ENCODE peak calls at places on chromosome 3, in five cellular contexts. T, V, O, C and J are unnamed samples. For H3K36me3 and H3K4me1, the result is how much of the 10 kb centered on the place peaks cover.

GRCh38 chr3:29156071-29156715 is 124.7 kb upstream of the RBMS3 start:
- DNase-seq in T (no peak), C (no peak), V (no peak), O (no peak), J (no peak)

GRCh38 chr3:190701096-190701532 is 161.4 kb downstream of the GMNC start:
- DNase-seq in V (peak), T (peak), O (peak), C (peak), J (no peak)

GRCh38 chr3:125262155-125262554 is 49.6 kb upstream of the SLC12A8 start:
- DNase-seq in C (no peak), O (no peak), T (no peak), V (no peak), J (no peak)

GRCh38 chr3:49199244-49199899 is 28.0 kb downstream of the KLHDC8B start:
- DNase-seq in O (no peak), V (peak), C (peak), T (peak), J (peak)

GRCh38 chr3:155352900-155353490 is 59.5 kb upstream of the STRIT1 start:
- DNase-seq in V (no peak), T (no peak), C (no peak), O (peak), J (no peak)

GRCh38 chr3:105118905-105119304 is 247.8 kb upstream of the ALCAM start:
- DNase-seq in T (no peak), O (no peak), C (no peak), V (no peak), J (no peak)

GRCh38 chr3:81923038-81923437 is 161.6 kb upstream of the GBE1 start:
- DNase-seq in V (no peak), T (no peak), O (no peak), C (no peak), J (no peak)

GRCh38 chr3:197372076-197372661 is 73.8 kb upstream of the DLG1 start:
- DNase-seq in T (no peak), V (peak), O (no peak), C (no peak), J (no peak)

GRCh38 chr3:188111002-188111584 is 42.9 kb upstream of the LPP start:
- DNase-seq in V (no peak), T (peak), O (no peak), C (no peak), J (no peak)

GRCh38 chr3:110598847-110599490 is 472.6 kb upstream of the NECTIN3 start:
- DNase-seq in C (no peak), O (no peak), T (no peak), V (no peak), J (no peak)

GRCh38 chr3:194900886-194901522 is 215.3 kb downstream of the FAM43A start:
- DNase-seq in O (no peak), V (no peak), C (no peak), T (no peak), J (no peak)

GRCh38 chr3:36461588-36461987 is 81.3 kb downstream of the STAC start:
- DNase-seq in C (no peak), V (no peak), O (no peak), T (no peak), J (no peak)

GRCh38 chr3:46122046-46122445 is 86.1 kb downstream of the CCR1 start:
- DNase-seq in O (no peak), C (no peak), V (no peak), T (no peak), J (no peak)

GRCh38 chr3:57556459-57557087 is 499 bp downstream of the PDE12 start:
- DNase-seq in C (peak), O (no peak), T (no peak), V (no peak), J (no peak)

GRCh38 chr3:39404943-39405686 is 1.4 kb upstream of the RPSA start:
- DNase-seq in T (no peak), O (no peak), C (no peak), V (no peak), J (no peak)

GRCh38 chr3:80733522-80734176 is 965.9 kb upstream of the ROBO1 start:
- DNase-seq in C (no peak), O (no peak), T (no peak), V (no peak), J (no peak)

GRCh38 chr3:124078978-124079911 is 87.3 kb upstream of the ROPN1 start:
- DNase-seq in V (peak), T (peak), O (peak), C (no peak), J (no peak)

GRCh38 chr3:150384517-150385212 is 23.4 kb upstream of the TSC22D2 start:
- DNase-seq in C (no peak), T (peak), O (no peak), V (no peak), J (no peak)

GRCh38 chr3:107668398-107668797 is 145.6 kb downstream of the BBX start:
- DNase-seq in O (no peak), V (no peak), T (no peak), C (no peak), J (no peak)

GRCh38 chr3:154152741-154153140 is 31.6 kb downstream of the ARHGEF26 start:
- DNase-seq in C (no peak), V (no peak), T (no peak), O (no peak), J (no peak)

GRCh38 chr3:152574461-152575079 is 260.4 kb upstream of the P2RY1 start:
- DNase-seq in T (peak), V (no peak), C (peak), O (peak), J (peak)

GRCh38 chr3:33699275-33699674 is 18.8 kb downstream of the CLASP2 start:
- DNase-seq in C (no peak), O (no peak), V (no peak), T (no peak), J (no peak)

GRCh38 chr3:48130321-48130881 is 57.8 kb downstream of the CDC25A start:
- DNase-seq in C (peak), T (peak), V (peak), O (no peak), J (peak)

GRCh38 chr3:58422756-58423324 is 10.8 kb downstream of the PDHB start:
- DNase-seq in C (no peak), V (no peak), O (no peak), T (no peak), J (no peak)

GRCh38 chr3:127404614-127405598 is 117.1 kb upstream of the PRR20G start:
- DNase-seq in T (no peak), O (no peak), V (peak), C (no peak), J (no peak)

GRCh38 chr3:69082805-69083204 is 1.9 kb upstream of the ARL6IP5 start:
- DNase-seq in C (peak), T (peak), V (no peak), O (no peak), J (no peak)

GRCh38 chr3:125143538-125143937 is 69.0 kb downstream of the SLC12A8 start:
- DNase-seq in O (no peak), V (no peak), C (no peak), T (no peak), J (no peak)

GRCh38 chr3:17151598-17152373 is 267.0 kb downstream of the PLCL2 start:
- DNase-seq in C (no peak), V (peak), T (peak), O (no peak), J (no peak)

DNA sequence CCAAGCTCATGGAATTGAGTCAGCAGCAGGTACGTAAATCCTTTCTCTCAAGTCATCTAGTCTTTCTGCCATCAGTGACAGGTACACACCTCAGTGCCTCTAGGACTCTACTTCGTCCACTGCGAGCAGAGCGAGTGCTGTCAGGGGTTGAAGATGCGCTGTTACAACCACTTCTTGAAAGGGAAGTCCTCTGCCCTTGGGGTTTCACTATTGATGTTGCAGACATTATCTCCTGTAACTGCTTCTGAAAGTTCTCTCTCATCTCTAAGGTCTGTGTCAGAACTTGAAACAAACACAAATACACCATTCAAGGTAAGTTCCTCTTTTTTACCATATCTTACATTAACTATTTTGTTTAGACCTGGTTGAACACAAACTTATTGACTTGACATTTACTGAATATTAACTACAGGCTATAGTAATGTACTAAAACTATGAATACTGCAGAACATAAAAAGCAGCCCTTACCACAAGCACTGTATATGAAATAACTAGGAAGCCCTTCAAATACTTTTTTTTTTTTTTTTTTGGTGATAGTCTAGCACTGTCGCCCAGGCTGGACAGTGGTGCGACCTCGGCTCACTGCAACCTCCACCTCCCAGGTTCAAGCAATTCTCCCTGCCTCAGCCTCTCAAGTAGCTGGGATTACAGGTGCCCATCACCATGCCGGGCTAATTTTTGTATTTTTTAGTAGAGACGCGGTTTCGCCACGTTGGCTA is 41.5 kb downstream of the TOPBP1 start:
- DNase-seq in V (no peak), C (no peak), O (no peak), T (no peak), J (no peak)
- H3K36me3 ChIP-seq in V (under half), C (half or more), O (under half), T (under half), J (under half)

DNA sequence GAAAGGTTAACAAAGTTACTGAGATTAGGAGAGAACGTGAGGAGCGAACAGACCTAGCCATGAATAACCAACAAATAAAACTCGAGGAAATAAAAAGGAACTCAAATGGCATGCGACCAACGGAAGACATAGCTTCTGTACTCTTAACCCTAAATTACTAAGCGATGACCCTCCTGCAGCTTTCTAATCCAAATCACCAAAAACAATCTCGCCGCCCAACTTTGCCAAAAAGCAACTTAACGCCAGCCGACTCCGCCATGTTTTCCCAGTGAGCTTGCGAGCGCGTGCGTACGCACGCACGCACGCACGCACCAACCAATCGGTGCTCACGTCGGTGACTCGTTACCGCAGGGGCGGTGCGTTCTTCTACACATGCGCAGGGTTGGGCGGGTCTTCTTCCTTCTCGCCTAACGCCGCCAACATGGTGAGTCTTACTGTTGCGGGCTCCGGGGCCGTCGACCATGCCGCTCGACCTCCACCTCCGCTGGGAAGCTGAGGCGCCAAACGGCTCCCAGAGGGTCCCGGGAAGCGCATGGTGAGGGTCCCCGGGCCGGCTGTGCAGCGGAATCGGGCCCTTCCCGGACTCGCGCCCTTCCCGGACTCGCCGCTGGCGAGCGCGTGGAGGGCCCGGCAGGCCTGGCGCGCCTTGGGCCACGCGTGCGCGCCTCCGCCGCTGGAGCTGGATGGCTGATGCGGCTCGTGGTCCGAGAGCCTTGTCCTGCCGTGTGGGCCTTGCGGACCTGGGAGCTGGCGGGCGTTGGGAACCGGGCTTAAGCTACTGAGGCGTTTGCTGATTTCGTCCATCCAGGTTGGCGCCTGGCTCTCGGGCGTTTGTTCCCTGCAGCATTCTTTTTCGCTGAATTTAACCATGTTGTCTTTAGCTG is at the start of gene RPL14:
- DNase-seq in C (peak), O (peak), V (peak), T (peak), J (peak)
- TF ChIP-seq POLR2A in C (peak), O (peak), V (peak), T (peak), J (peak)

DNA sequence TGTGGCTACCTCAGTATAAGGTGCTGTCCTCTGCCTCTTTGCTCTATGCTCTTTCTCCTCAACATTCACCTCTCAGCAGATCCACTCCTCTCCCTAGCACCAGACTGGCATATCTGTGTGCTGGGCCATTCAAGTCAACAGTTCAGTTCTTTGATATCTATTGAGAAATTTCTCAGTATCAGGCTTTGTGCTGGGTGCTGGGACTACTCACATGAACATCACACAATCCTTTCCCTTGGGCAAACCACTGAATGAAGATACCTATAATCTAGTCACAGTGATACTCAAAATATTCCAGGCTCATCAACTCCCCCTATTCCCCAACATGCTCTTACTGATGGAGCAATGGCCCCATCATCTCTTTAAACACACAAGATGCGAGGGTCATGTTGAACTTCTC is 120.8 kb downstream of the RPL22L1 start:
- DNase-seq in V (no peak), T (no peak), C (no peak), O (no peak), J (no peak)
- H3K4me1 ChIP-seq in V (under half), T (under half), C (under half), O (under half), J (under half)

GRCh38 chr3:14156201-14156600 is 22.2 kb downstream of the XPC start:
- DNase-seq in V (no peak), C (no peak), T (no peak), O (no peak), J (no peak)

GRCh38 chr3:14158370-14158769 is 20.0 kb downstream of the XPC start:
- DNase-seq in T (no peak), V (no peak), C (no peak), O (no peak), J (no peak)

GRCh38 chr3:14154895-14155432 is 23.4 kb downstream of the XPC start:
- DNase-seq in T (no peak), O (no peak), C (no peak), V (no peak), J (no peak)

GRCh38 chr3:14157951-14158350 is 20.4 kb downstream of the XPC start:
- DNase-seq in C (no peak), V (no peak), O (no peak), T (no peak), J (no peak)

DNA sequence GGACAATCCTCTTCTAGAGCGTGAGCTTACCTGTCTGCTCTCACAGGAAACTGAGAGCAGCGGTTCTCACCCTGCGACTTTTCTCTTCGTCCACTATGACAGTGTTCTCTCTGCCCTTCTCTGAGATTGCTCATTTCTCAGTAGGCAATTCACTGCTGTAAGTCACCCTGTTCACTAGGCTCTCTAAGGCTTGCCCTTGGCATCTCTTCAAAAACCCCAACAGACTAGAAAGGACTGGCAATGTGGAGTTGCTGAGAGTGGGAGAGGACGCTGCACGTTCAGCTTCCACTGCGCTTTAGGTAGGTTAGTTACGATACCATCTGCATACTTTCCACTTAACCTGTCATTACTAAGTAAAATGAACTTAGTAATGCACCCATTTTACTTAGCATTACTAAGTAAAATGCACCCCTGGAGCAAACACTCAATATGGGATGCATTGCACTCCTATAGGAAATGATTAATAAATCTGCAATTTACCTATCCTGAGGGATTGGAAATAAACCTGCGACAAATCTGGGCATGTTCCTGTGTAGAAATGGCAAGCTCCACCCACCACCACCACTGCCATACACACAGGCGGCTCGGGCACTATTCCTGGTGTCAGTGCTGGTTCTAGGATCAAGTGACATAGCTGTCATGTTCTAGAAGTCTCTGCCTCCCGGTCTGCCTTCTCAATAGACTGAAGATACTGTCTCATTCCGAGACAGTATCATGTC is 21.4 kb downstream of the XPC start:
- DNase-seq in O (no peak), C (no peak), V (no peak), T (no peak), J (no peak)
- H3K36me3 ChIP-seq in O (under half), C (half or more), V (under half), T (under half), J (under half)

DNA sequence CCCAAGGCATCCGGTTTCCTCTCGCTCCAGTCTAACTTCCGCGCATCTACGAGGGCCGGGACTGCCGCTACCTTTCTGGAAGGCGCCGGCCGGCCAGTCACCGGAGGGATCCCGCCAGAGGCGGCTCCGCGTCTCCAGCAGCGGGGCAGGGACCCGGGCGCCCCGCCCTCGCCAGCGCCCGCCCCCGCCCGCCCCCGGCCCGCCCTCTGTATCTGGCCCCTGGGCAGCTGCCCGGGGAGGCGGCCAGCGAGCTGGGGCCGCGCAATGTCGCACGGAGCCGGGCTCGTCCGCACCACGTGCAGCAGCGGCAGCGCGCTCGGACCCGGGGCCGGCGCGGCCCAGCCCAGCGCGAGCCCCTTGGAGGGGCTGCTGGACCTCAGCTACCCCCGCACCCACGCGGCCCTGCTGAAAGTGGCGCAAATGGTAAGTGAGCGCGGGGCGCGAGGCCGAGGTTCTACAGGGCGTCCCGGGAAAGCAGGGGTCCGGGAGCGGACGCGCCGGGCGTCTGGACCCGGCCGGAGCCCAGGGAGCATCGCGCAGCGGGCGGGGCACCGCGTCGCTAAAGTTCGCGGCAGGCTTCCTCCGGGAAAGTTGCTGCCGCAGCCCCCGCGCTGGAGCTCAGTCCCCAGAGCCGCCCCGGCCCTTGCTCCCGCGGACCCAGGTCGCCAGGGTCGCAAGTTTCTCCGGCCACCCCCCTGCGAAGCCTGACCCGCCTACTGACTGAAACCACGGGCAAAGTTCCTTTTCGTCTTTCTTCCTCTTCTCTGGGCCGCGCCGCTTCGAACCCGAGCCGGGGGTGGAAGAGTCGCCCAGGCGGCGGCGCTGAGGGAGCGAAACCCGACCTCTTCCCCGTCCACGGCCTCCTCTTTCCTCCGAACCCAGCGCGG is at the start of gene CMTM7:
- DNase-seq in T (peak), O (peak), C (peak), V (peak), J (peak)
- TF ChIP-seq POLR2A in T (peak), O (peak), C (no peak), V (no peak), J (no peak)